ENCODE peak calls at places on chromosomes 13 and 19, in four cellular contexts. O is bronchial epithelial cell, U is fibroblast of the aortic adventitia, G is NB4. T is an unnamed sample.

GRCh38 chr13:106423530-106423929 is 111.9 kb downstream of the EFNB2 start:
- DNase-seq in O (no peak), U (no peak), G (no peak), T (no peak)

GRCh38 chr13:87052731-87053130 is 618.4 kb upstream of the SLITRK5 start:
- DNase-seq in O (peak), U (peak), G (no peak), T (no peak)

GRCh38 chr13:44171861-44172260 is 201.8 kb upstream of the SERP2 start:
- DNase-seq in O (no peak), U (no peak), G (no peak), T (no peak)

GRCh38 chr19:31516756-31517155 is 167.5 kb upstream of the TSHZ3 start:
- DNase-seq in O (no peak), U (no peak), G (no peak), T (no peak)

GRCh38 chr19:31071157-31071855 is 277.9 kb downstream of the TSHZ3 start:
- DNase-seq in O (no peak), U (no peak), G (no peak), T (no peak)

GRCh38 chr13:76707360-76707759 is 178.8 kb downstream of the KCTD12 start:
- DNase-seq in O (peak), U (peak), G (no peak), T (no peak)

GRCh38 chr19:7789447-7789846 is 26.4 kb downstream of the CLEC4M start:
- DNase-seq in O (no peak), U (no peak), G (no peak), T (no peak)

GRCh38 chr13:95713651-95714050 is 36.7 kb downstream of the DNAJC3 start:
- DNase-seq in O (peak), U (no peak), G (no peak), T (no peak)

GRCh38 chr19:43476606-43477005 is 11.2 kb upstream of the LYPD3 start:
- DNase-seq in O (no peak), U (peak), G (no peak), T (no peak)

GRCh38 chr19:1471514-1472107 is 7.4 kb downstream of the C19orf25 start:
- DNase-seq in O (no peak), U (no peak), G (no peak), T (no peak)

GRCh38 chr13:76886005-76886291 is 257 bp downstream of the KCTD12 start:
- DNase-seq in O (no peak), U (no peak), G (no peak), T (no peak)

GRCh38 chr19:29395712-29396414 is 129.9 kb upstream of the VSTM2B start:
- DNase-seq in O (no peak), U (no peak), G (no peak), T (no peak)

GRCh38 chr13:43786766-43787517 is at the start of gene ENOX1:
- DNase-seq in O (no peak), U (peak), G (no peak), T (peak)

GRCh38 chr19:55058781-55059610 is 4.0 kb downstream of the RDH13 start:
- DNase-seq in O (no peak), U (no peak), G (no peak), T (no peak)

GRCh38 chr19:15324791-15325519 is 7.4 kb downstream of the BRD4 start:
- DNase-seq in O (no peak), U (no peak), G (no peak), T (no peak)

GRCh38 chr13:38167164-38167822 is 182.4 kb upstream of the UFM1 start:
- DNase-seq in O (no peak), U (no peak), G (peak), T (no peak)

GRCh38 chr13:106567421-106568224 is at the start of gene ARGLU1:
- DNase-seq in O (peak), U (no peak), G (peak), T (peak)

GRCh38 chr13:33678906-33679657 is 138.9 kb upstream of the RFC3 start:
- DNase-seq in O (peak), U (peak), G (no peak), T (no peak)

GRCh38 chr19:55152017-55152416 is 3.0 kb upstream of the TNNT1 start:
- DNase-seq in O (no peak), U (no peak), G (no peak), T (no peak)

GRCh38 chr19:6779204-6779603 is 6.7 kb downstream of the VAV1 start:
- DNase-seq in O (no peak), U (no peak), G (no peak), T (no peak)

GRCh38 chr13:62687727-62688126 is 1272.1 kb upstream of the PCDH20 start:
- DNase-seq in O (no peak), U (no peak), G (no peak), T (no peak)

GRCh38 chr19:15072930-15073647 is 8.9 kb upstream of the OR1I1 start:
- DNase-seq in O (peak), U (no peak), G (no peak), T (peak)

GRCh38 chr19:13476071-13476470 is 30.2 kb downstream of the CACNA1A start:
- DNase-seq in O (no peak), U (no peak), G (no peak), T (no peak)

GRCh38 chr19:29561601-29562000 is 35.8 kb downstream of the VSTM2B start:
- DNase-seq in O (no peak), U (no peak), G (no peak), T (no peak)

GRCh38 chr19:47228937-47229673 is 1.9 kb downstream of the BBC3 start:
- DNase-seq in O (no peak), U (peak), G (peak), T (no peak)

GRCh38 chr19:34589730-34590129 is 87.2 kb downstream of the SCGB2B2 start:
- DNase-seq in O (no peak), U (no peak), G (no peak), T (no peak)
- H3K4me3 ChIP-seq in O (no peak), U (no peak), G (no peak), T (no peak)

GRCh38 chr13:102152790-102153189 is 249.1 kb downstream of the FGF14 start:
- DNase-seq in O (no peak), U (no peak), G (no peak), T (no peak)
- H3K4me3 ChIP-seq in O (no peak), U (no peak), G (no peak), T (no peak)

GRCh38 chr19:22257916-22258315 is 28.3 kb upstream of the ZNF729 start:
- DNase-seq in O (no peak), U (no peak), G (no peak), T (no peak)
- H3K4me3 ChIP-seq in O (no peak), U (no peak), G (no peak), T (no peak)

DNA sequence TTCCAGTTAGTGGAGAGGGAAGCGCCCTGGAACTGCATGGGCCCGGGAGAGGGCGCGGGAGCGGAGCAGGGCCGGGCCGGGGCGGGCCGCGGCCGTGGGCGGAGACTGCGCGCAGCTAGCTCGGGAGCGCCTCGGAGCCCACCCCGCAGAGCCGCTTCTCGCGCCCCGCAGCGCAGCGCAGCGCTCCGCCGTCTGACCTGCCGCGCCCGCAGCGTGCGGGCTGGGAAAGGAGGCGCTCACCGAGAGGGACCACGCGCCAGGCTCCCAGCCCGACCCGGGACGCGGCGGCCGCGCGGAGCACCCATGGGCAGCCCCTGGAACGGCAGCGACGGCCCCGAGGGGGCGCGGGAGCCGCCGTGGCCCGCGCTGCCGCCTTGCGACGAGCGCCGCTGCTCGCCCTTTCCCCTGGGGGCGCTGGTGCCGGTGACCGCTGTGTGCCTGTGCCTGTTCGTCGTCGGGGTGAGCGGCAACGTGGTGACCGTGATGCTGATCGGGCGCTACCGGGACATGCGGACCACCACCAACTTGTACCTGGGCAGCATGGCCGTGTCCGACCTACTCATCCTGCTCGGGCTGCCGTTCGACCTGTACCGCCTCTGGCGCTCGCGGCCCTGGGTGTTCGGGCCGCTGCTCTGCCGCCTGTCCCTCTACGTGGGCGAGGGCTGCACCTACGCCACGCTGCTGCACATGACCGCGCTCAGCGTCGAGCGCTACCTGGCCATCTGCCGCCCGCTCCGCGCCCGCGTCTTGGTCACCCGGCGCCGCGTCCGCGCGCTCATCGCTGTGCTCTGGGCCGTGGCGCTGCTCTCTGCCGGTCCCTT is at the start of gene MLNR:
- DNase-seq in O (no peak), U (no peak), G (no peak), T (no peak)
- H3K4me3 ChIP-seq in O (peak), U (peak), G (no peak), T (peak)

DNA sequence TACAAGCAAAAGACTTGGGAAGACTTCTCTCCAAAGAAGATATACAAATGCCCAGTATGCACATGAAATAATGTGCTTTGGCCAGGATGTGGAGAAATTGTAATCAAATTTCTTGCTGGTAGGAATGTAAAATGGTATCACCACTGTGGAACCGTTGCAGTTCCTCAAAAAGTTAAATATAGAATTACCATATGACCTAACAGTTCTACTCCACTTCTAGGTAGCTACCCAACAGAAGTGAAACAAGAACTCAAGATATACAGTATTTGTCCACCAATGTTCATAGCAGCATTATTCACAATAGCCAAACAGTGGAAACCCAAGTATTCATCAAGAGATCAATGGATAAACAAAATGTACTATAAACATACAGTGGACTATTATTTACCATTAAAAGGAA is 95.0 kb upstream of the KLF5 start:
- DNase-seq in O (no peak), U (no peak), G (peak), T (no peak)
- H3K4me3 ChIP-seq in O (no peak), U (no peak), G (no peak), T (no peak)

GRCh38 chr19:17726136-17726741 is 7.0 kb downstream of the MAP1S start:
- DNase-seq in O (no peak), U (no peak), G (no peak), T (no peak)

GRCh38 chr19:17725422-17726078 is 6.3 kb downstream of the MAP1S start:
- DNase-seq in O (no peak), U (no peak), G (no peak), T (no peak)

GRCh38 chr19:17727843-17728242 is 8.6 kb downstream of the MAP1S start:
- DNase-seq in O (no peak), U (no peak), G (no peak), T (no peak)

GRCh38 chr19:17724655-17725054 is 5.4 kb downstream of the MAP1S start:
- DNase-seq in O (no peak), U (no peak), G (no peak), T (no peak)

DNA sequence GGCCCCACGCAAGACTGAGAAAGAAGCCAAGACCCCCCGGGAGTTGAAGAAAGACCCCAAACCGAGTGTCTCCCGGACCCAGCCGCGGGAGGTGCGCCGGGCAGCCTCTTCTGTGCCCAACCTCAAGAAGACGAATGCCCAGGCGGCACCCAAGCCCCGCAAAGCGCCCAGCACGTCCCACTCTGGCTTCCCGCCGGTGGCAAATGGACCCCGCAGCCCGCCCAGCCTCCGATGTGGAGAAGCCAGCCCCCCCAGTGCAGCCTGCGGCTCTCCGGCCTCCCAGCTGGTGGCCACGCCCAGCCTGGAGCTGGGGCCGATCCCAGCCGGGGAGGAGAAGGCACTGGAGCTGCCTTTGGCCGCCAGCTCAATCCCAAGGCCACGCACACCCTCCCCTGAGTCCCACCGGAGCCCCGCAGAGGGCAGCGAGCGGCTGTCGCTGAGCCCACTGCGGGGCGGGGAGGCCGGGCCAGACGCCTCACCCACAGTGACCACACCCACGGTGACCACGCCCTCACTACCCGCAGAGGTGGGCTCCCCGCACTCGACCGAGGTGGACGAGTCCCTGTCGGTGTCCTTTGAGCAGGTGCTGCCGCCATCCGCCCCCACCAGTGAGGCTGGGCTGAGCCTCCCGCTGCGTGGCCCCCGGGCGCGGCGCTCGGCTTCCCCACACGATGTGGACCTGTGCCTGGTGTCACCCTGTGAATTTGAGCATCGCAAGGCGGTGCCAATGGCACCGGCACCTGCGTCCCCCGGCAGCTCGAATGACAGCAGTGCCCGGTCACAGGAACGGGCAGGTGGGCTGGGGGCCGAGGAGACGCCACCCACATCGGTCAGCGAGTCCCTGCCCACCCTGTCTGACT is 7.9 kb downstream of the MAP1S start:
- DNase-seq in O (no peak), U (no peak), G (no peak), T (no peak)
- H3K4me3 ChIP-seq in O (no peak), U (no peak), G (no peak), T (no peak)

GRCh38 chr13:65472336-65472735 is 1757.8 kb downstream of the PCDH9 start:
- DNase-seq in O (no peak), U (no peak), G (no peak), T (no peak)
- H3K4me3 ChIP-seq in O (no peak), U (no peak), G (no peak), T (no peak)

GRCh38 chr19:5492813-5493409 is 37.7 kb downstream of the ZNRF4 start:
- DNase-seq in O (no peak), U (no peak), G (no peak), T (no peak)

GRCh38 chr19:5487222-5487621 is 32.0 kb downstream of the ZNRF4 start:
- DNase-seq in O (no peak), U (no peak), G (no peak), T (no peak)

GRCh38 chr19:5491565-5491964 is 36.3 kb downstream of the ZNRF4 start:
- DNase-seq in O (no peak), U (no peak), G (peak), T (no peak)

GRCh38 chr19:5492281-5492812 is 37.1 kb downstream of the ZNRF4 start:
- DNase-seq in O (no peak), U (no peak), G (no peak), T (no peak)

DNA sequence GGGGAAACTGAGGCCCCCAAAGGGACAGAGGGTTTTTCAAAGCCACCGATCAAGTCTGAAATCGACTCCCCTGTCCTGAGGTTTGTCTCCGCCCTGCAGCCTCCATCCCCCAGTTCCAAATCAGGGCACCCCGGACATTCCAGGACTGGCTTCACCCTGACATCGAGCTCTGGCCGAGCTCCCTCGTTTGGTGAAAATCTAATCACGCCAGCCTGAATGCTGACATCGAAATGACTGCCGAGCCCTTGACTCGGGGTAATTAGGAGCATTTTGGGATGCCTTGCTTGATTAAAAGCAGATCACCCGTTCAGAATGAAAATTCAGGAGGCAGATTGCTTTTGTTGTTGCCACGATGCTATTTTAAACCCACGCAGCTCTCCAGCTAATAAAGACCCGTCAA is 34.3 kb downstream of the ZNRF4 start:
- DNase-seq in O (no peak), U (no peak), G (no peak), T (no peak)
- H3K4me3 ChIP-seq in O (no peak), U (no peak), G (no peak), T (no peak)

GRCh38 chr19:41927810-41928192 is 448 bp downstream of the ERFL start:
- DNase-seq in O (no peak), U (no peak), G (no peak), T (no peak)
- H3K4me3 ChIP-seq in O (no peak), U (peak), G (no peak), T (peak)

DNA sequence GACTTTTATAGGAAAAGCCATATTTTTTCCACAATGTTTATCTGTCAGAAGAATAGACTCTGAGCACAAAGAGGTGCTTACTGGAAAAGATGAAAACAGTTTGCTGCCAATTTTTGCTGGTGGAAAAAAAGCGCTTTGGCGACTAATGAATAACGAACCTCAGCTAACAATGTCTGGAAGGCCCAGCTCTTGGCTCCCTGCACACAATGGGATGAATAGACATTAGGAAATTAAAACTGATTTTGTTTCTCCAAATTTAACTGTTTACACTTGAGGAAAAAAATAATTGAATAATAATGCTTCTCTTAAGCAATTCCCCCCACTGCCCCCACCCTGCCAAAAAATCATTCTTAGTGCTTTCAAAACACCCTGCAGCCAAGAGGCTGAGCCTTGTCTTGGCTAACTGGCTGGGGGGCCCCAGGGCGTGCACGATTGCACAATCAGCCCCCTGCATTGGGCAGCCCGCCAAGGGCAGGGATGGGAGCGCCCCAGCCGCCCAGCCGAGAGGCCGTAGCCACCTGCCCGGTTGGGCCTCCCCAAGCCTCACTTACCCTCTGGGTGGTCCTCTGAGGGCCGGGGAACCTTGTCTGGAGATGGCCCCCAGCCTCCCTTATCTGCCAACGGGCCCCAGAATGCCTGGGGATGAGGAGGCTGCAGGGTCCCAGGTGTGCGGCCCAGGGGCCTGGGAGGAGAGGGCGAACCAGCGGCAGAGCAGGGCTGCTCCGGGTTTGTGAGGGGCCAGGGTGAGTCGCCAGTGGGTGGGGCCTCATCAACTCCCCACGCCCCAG is 16.8 kb downstream of the CEBPG start:
- DNase-seq in O (no peak), U (peak), G (peak), T (peak)
- H3K4me3 ChIP-seq in O (no peak), U (no peak), G (no peak), T (no peak)

T was measured in prostate gland.